ENCODE peak calls at places on chromosomes 1 and 21, in seven cellular contexts. A, H, W, S, O, L and M are unnamed samples.

GRCh38 chr21:15275615-15276228 is 210.9 kb upstream of the NRIP1 start:
- DNase-seq in O (no peak), L (no peak), W (no peak), S (no peak), A (no peak), H (no peak), M (no peak)

GRCh38 chr21:23160914-23161313 is 2162.7 kb downstream of the NCAM2 start:
- DNase-seq in O (no peak), H (no peak), S (no peak), L (no peak), A (no peak), W (no peak), M (no peak)

GRCh38 chr1:212514056-212514614 is 81.4 kb downstream of the NENF start:
- DNase-seq in L (peak; percentile 64), S (no peak), H (peak; percentile 20), W (no peak), O (peak; percentile 30), A (no peak), M (no peak)

GRCh38 chr1:5551274-5551966 is 440.8 kb downstream of the NPHP4 start:
- DNase-seq in H (no peak), O (no peak), W (no peak), A (no peak), S (no peak), L (no peak), M (no peak)

GRCh38 chr1:164101802-164102201 is 457.2 kb upstream of the PBX1 start:
- DNase-seq in S (no peak), H (no peak), W (no peak), L (no peak), A (no peak), O (no peak), M (no peak)

GRCh38 chr1:231985624-231986023 is 359.0 kb downstream of the DISC1 start:
- DNase-seq in W (no peak), L (no peak), A (no peak), S (no peak), O (no peak), H (no peak), M (no peak)

GRCh38 chr1:207327994-207328393 is 6.5 kb downstream of the CD55 start:
- DNase-seq in W (no peak), H (no peak), S (no peak), L (no peak), A (no peak), O (peak; percentile 42), M (no peak)

GRCh38 chr1:111938123-111938522 is 51.3 kb downstream of the KCND3 start:
- DNase-seq in O (no peak), S (no peak), W (no peak), A (no peak), L (no peak), H (no peak), M (no peak)

GRCh38 chr1:59804301-59804700 is 10.4 kb upstream of the HOOK1 start:
- DNase-seq in W (no peak), O (no peak), A (no peak), S (no peak), L (no peak), H (no peak), M (no peak)

GRCh38 chr1:57835620-57836019 is 411.8 kb upstream of the DAB1 start:
- DNase-seq in L (no peak), H (no peak), S (no peak), W (no peak), O (no peak), A (no peak), M (no peak)

GRCh38 chr1:179818260-179818659 is 59.3 kb downstream of the TOR1AIP2 start:
- DNase-seq in A (no peak), H (no peak), W (no peak), S (no peak), O (no peak), L (no peak), M (no peak)

GRCh38 chr1:203076031-203076511 is 9.7 kb downstream of the MYOG start:
- DNase-seq in W (no peak), H (no peak), A (no peak), S (no peak), L (no peak), O (no peak), M (no peak)